ENCODE peak calls at places on chromosomes 13 and 19, in six cellular contexts. One of them, this sample, is unnamed.

GRCh38 chr19:49161987-49162386 is 4.4 kb downstream of the TRPM4 start:
- DNase-seq in kidney tubule cell: no peak
- DNase-seq in stimulated activated CD8-positive, alpha-beta memory T cell treated with anti-CD3 and anti-CD28 coated beads, Interleukin-4, amount 100 ng/mL, for 24 hours: no peak
- DNase-seq in H54: no peak
- DNase-seq in HT-29: no peak
- DNase-seq in stimulated activated CD4-positive, alpha-beta T cell treated with anti-CD3 and anti-CD28 coated beads, Interleukin-4, amount 100 ng/mL, for 1 hour: no peak
- DNase-seq in this sample: no peak

GRCh38 chr19:40191836-40192646 is 815 bp downstream of the MAP3K10 start:
- DNase-seq in kidney tubule cell: peak
- DNase-seq in stimulated activated CD8-positive, alpha-beta memory T cell treated with anti-CD3 and anti-CD28 coated beads, Interleukin-4, amount 100 ng/mL, for 24 hours: no peak
- DNase-seq in H54: peak
- DNase-seq in HT-29: no peak
- DNase-seq in stimulated activated CD4-positive, alpha-beta T cell treated with anti-CD3 and anti-CD28 coated beads, Interleukin-4, amount 100 ng/mL, for 1 hour: peak
- DNase-seq in this sample: no peak

GRCh38 chr13:112767506-112768471 is 78.0 kb downstream of the ATP11A start:
- DNase-seq in kidney tubule cell: no peak
- DNase-seq in stimulated activated CD8-positive, alpha-beta memory T cell treated with anti-CD3 and anti-CD28 coated beads, Interleukin-4, amount 100 ng/mL, for 24 hours: no peak
- DNase-seq in H54: no peak
- DNase-seq in HT-29: no peak
- DNase-seq in stimulated activated CD4-positive, alpha-beta T cell treated with anti-CD3 and anti-CD28 coated beads, Interleukin-4, amount 100 ng/mL, for 1 hour: no peak
- DNase-seq in this sample: peak

GRCh38 chr13:113742000-113742441 is 17.0 kb upstream of the TMEM255B start:
- DNase-seq in kidney tubule cell: peak
- DNase-seq in stimulated activated CD8-positive, alpha-beta memory T cell treated with anti-CD3 and anti-CD28 coated beads, Interleukin-4, amount 100 ng/mL, for 24 hours: no peak
- DNase-seq in H54: peak
- DNase-seq in HT-29: peak
- DNase-seq in stimulated activated CD4-positive, alpha-beta T cell treated with anti-CD3 and anti-CD28 coated beads, Interleukin-4, amount 100 ng/mL, for 1 hour: peak
- DNase-seq in this sample: no peak

GRCh38 chr13:49927755-49928154 is 8.4 kb downstream of the SPRYD7 start:
- DNase-seq in kidney tubule cell: no peak
- DNase-seq in stimulated activated CD8-positive, alpha-beta memory T cell treated with anti-CD3 and anti-CD28 coated beads, Interleukin-4, amount 100 ng/mL, for 24 hours: no peak
- DNase-seq in H54: no peak
- DNase-seq in HT-29: no peak
- DNase-seq in stimulated activated CD4-positive, alpha-beta T cell treated with anti-CD3 and anti-CD28 coated beads, Interleukin-4, amount 100 ng/mL, for 1 hour: no peak
- DNase-seq in this sample: no peak

GRCh38 chr13:56338421-56338820 is 802.3 kb upstream of the PRR20A start:
- DNase-seq in kidney tubule cell: no peak
- DNase-seq in stimulated activated CD8-positive, alpha-beta memory T cell treated with anti-CD3 and anti-CD28 coated beads, Interleukin-4, amount 100 ng/mL, for 24 hours: no peak
- DNase-seq in H54: no peak
- DNase-seq in HT-29: no peak
- DNase-seq in stimulated activated CD4-positive, alpha-beta T cell treated with anti-CD3 and anti-CD28 coated beads, Interleukin-4, amount 100 ng/mL, for 1 hour: no peak
- DNase-seq in this sample: no peak

GRCh38 chr19:49427855-49428546 is 2.8 kb downstream of the GFY start:
- DNase-seq in kidney tubule cell: peak
- DNase-seq in stimulated activated CD8-positive, alpha-beta memory T cell treated with anti-CD3 and anti-CD28 coated beads, Interleukin-4, amount 100 ng/mL, for 24 hours: no peak
- DNase-seq in H54: no peak
- DNase-seq in HT-29: no peak
- DNase-seq in stimulated activated CD4-positive, alpha-beta T cell treated with anti-CD3 and anti-CD28 coated beads, Interleukin-4, amount 100 ng/mL, for 1 hour: no peak
- DNase-seq in this sample: no peak

GRCh38 chr19:1511318-1511988 is 1.4 kb downstream of the ADAMTSL5 start:
- DNase-seq in kidney tubule cell: no peak
- DNase-seq in stimulated activated CD8-positive, alpha-beta memory T cell treated with anti-CD3 and anti-CD28 coated beads, Interleukin-4, amount 100 ng/mL, for 24 hours: no peak
- DNase-seq in H54: no peak
- DNase-seq in HT-29: no peak
- DNase-seq in stimulated activated CD4-positive, alpha-beta T cell treated with anti-CD3 and anti-CD28 coated beads, Interleukin-4, amount 100 ng/mL, for 1 hour: no peak
- DNase-seq in this sample: no peak

GRCh38 chr13:26688286-26688685 is 72.3 kb downstream of the GPR12 start:
- DNase-seq in kidney tubule cell: no peak
- DNase-seq in stimulated activated CD8-positive, alpha-beta memory T cell treated with anti-CD3 and anti-CD28 coated beads, Interleukin-4, amount 100 ng/mL, for 24 hours: no peak
- DNase-seq in H54: no peak
- DNase-seq in HT-29: no peak
- DNase-seq in stimulated activated CD4-positive, alpha-beta T cell treated with anti-CD3 and anti-CD28 coated beads, Interleukin-4, amount 100 ng/mL, for 1 hour: no peak
- DNase-seq in this sample: no peak

GRCh38 chr13:104898484-104898883 is 1637.0 kb downstream of the EFNB2 start:
- DNase-seq in kidney tubule cell: no peak
- DNase-seq in stimulated activated CD8-positive, alpha-beta memory T cell treated with anti-CD3 and anti-CD28 coated beads, Interleukin-4, amount 100 ng/mL, for 24 hours: no peak
- DNase-seq in H54: no peak
- DNase-seq in HT-29: no peak
- DNase-seq in stimulated activated CD4-positive, alpha-beta T cell treated with anti-CD3 and anti-CD28 coated beads, Interleukin-4, amount 100 ng/mL, for 1 hour: no peak
- DNase-seq in this sample: no peak

GRCh38 chr19:13102666-13103584 is at the start of gene LYL1:
- DNase-seq in kidney tubule cell: no peak
- DNase-seq in stimulated activated CD8-positive, alpha-beta memory T cell treated with anti-CD3 and anti-CD28 coated beads, Interleukin-4, amount 100 ng/mL, for 24 hours: no peak
- DNase-seq in H54: no peak
- DNase-seq in HT-29: no peak
- DNase-seq in stimulated activated CD4-positive, alpha-beta T cell treated with anti-CD3 and anti-CD28 coated beads, Interleukin-4, amount 100 ng/mL, for 1 hour: peak
- DNase-seq in this sample: peak

GRCh38 chr13:44906758-44907157 is 82.5 kb downstream of the NUFIP1 start:
- DNase-seq in kidney tubule cell: no peak
- DNase-seq in stimulated activated CD8-positive, alpha-beta memory T cell treated with anti-CD3 and anti-CD28 coated beads, Interleukin-4, amount 100 ng/mL, for 24 hours: no peak
- DNase-seq in H54: no peak
- DNase-seq in HT-29: no peak
- DNase-seq in stimulated activated CD4-positive, alpha-beta T cell treated with anti-CD3 and anti-CD28 coated beads, Interleukin-4, amount 100 ng/mL, for 1 hour: no peak
- DNase-seq in this sample: no peak

This sample was measured in GM06990.